ENCODE peak calls at places on chromosomes 1 and 21, in five cellular contexts. S, F, Z, V and H are unnamed samples. For H3K9me3, the result is how much of the 10 kb centered on the place peaks cover.

GRCh38 chr21:41510500-41510899 is 2.5 kb upstream of the TMPRSS2 start:
- DNase-seq in S (no peak), F (no peak), Z (no peak), V (no peak), H (no peak)

GRCh38 chr1:220323717-220324116 is 51.5 kb upstream of the RAB3GAP2 start:
- DNase-seq in S (no peak), F (no peak), Z (no peak), V (no peak), H (no peak)

GRCh38 chr1:114135806-114136205 is 17.9 kb downstream of the SYT6 start:
- DNase-seq in S (no peak), F (no peak), Z (no peak), V (no peak), H (no peak)

GRCh38 chr1:198747127-198747526 is 108.3 kb downstream of the PTPRC start:
- DNase-seq in S (no peak), F (no peak), Z (no peak), V (no peak), H (no peak)

GRCh38 chr1:201752333-201752732 is 76.6 kb upstream of the IPO9 start:
- DNase-seq in S (no peak), F (no peak), Z (no peak), V (no peak), H (no peak)

GRCh38 chr1:12204140-12204539 is 25.7 kb upstream of the VPS13D start:
- DNase-seq in S (no peak), F (no peak), Z (no peak), V (no peak), H (no peak)

GRCh38 chr1:159030311-159030710 is 20.6 kb downstream of the IFI16 start:
- DNase-seq in S (no peak), F (no peak), Z (no peak), V (no peak), H (no peak)

GRCh38 chr1:101820080-101820479 is 176.6 kb downstream of the OLFM3 start:
- DNase-seq in S (no peak), F (no peak), Z (no peak), V (no peak), H (no peak)

GRCh38 chr1:204073837-204074273 is 940 bp downstream of the SOX13 start:
- DNase-seq in S (no peak), F (no peak), Z (no peak), V (peak), H (no peak)

GRCh38 chr1:8862528-8862927 is 16.0 kb downstream of the ENO1 start:
- DNase-seq in S (no peak), F (no peak), Z (no peak), V (no peak), H (no peak)

GRCh38 chr1:41380979-41381690 is 19.9 kb downstream of the FOXO6 start:
- DNase-seq in S (no peak), F (peak), Z (peak), V (no peak), H (no peak)

GRCh38 chr1:23897083-23897482 is 16.1 kb downstream of the CNR2 start:
- DNase-seq in S (no peak), F (no peak), Z (no peak), V (no peak), H (no peak)

GRCh38 chr1:169106921-169107672 is 607 bp downstream of the ATP1B1 start:
- DNase-seq in S (no peak), F (peak), Z (peak), V (no peak), H (no peak)

GRCh38 chr1:54809496-54810074 is 8.5 kb upstream of the TTC22 start:
- DNase-seq in S (no peak), F (no peak), Z (no peak), V (no peak), H (no peak)

GRCh38 chr1:22314676-22315075 is 137.0 kb upstream of the ZBTB40 start:
- DNase-seq in S (no peak), F (no peak), Z (no peak), V (no peak), H (no peak)

GRCh38 chr21:26909972-26910371 is 56.9 kb downstream of the ADAMTS5 start:
- DNase-seq in S (no peak), F (no peak), Z (no peak), V (no peak), H (no peak)

GRCh38 chr1:246566808-246567154 is 525 bp downstream of the CNST start:
- DNase-seq in S (no peak), F (no peak), Z (no peak), V (peak), H (peak)

GRCh38 chr1:91026777-91027176 is 4.9 kb upstream of the ZNF644 start:
- DNase-seq in S (no peak), F (no peak), Z (no peak), V (no peak), H (no peak)

GRCh38 chr1:242787968-242788367 is 263.5 kb upstream of the PLD5 start:
- DNase-seq in S (no peak), F (no peak), Z (no peak), V (no peak), H (no peak)

GRCh38 chr1:26754086-26754874 is 33.5 kb upstream of the PIGV start:
- DNase-seq in S (no peak), F (no peak), Z (no peak), V (no peak), H (no peak)

GRCh38 chr1:246681822-246682221 is 42.4 kb upstream of the SCCPDH start:
- DNase-seq in S (no peak), F (no peak), Z (no peak), V (no peak), H (no peak)

GRCh38 chr1:115466433-115466832 is 128.4 kb upstream of the NGF start:
- DNase-seq in S (no peak), F (no peak), Z (no peak), V (no peak), H (no peak)

GRCh38 chr1:207810173-207810572 is 58.3 kb downstream of the CD46 start:
- DNase-seq in S (no peak), F (no peak), Z (no peak), V (no peak), H (no peak)

GRCh38 chr1:89454845-89455521 is 69.6 kb upstream of the LRRC8B start:
- DNase-seq in S (no peak), F (peak), Z (no peak), V (peak), H (no peak)

GRCh38 chr1:226397955-226398636 is 9.8 kb downstream of the PARP1 start:
- DNase-seq in S (no peak), F (no peak), Z (no peak), V (no peak), H (no peak)

GRCh38 chr1:31760422-31760900 is 3.7 kb downstream of the ADGRB2 start:
- DNase-seq in S (no peak), F (no peak), Z (no peak), V (peak), H (no peak)

GRCh38 chr1:197598935-197599334 is 176.3 kb downstream of the DENND1B start:
- DNase-seq in S (no peak), F (no peak), Z (no peak), V (no peak), H (no peak)

GRCh38 chr1:4415476-4415875 is 238.9 kb upstream of the AJAP1 start:
- DNase-seq in S (no peak), F (no peak), Z (no peak), V (no peak), H (no peak)

GRCh38 chr1:160951443-160952128 is 3.0 kb downstream of the ITLN2 start:
- DNase-seq in S (no peak), F (peak), Z (peak), V (peak), H (no peak)

GRCh38 chr1:96559707-96560588 is 161.6 kb upstream of the PTBP2 start:
- DNase-seq in S (no peak), F (peak), Z (no peak), V (no peak), H (peak)

GRCh38 chr21:28758042-28758882 is 234.4 kb downstream of the LTN1 start:
- DNase-seq in S (no peak), F (no peak), Z (no peak), V (no peak), H (no peak)

GRCh38 chr1:45335732-45336365 is 4.1 kb upstream of the TOE1 start:
- DNase-seq in S (no peak), F (no peak), Z (no peak), V (no peak), H (no peak)

GRCh38 chr21:15004721-15005370 is 60.0 kb downstream of the NRIP1 start:
- DNase-seq in S (no peak), F (no peak), Z (no peak), V (no peak), H (no peak)

GRCh38 chr1:23590058-23590783 is 30.9 kb upstream of the ID3 start:
- DNase-seq in S (no peak), F (no peak), Z (no peak), V (no peak), H (no peak)

GRCh38 chr21:45410865-45411809 is 6.2 kb downstream of the COL18A1 start:
- DNase-seq in S (no peak), F (peak), Z (peak), V (no peak), H (no peak)

GRCh38 chr1:86416343-86416742 is 7.6 kb upstream of the CLCA2 start:
- DNase-seq in S (no peak), F (no peak), Z (no peak), V (no peak), H (no peak)

DNA sequence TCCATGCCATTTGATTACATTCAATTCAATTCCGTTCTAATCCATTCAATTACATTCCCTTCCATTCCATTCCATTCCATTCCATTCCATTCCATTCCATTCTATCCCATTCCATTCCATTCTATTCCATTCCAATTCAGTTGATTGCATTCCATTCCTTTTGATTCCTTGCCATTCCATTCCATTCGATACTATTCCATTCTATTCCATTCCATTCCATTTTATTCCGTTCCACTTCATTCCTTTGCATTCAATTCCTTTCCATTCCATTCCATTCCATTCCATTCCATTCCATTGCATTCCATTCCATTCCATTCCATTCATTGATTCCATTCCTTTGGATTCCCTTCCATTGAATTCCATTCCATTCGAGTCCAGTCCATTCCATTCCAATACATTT is 2574.0 kb upstream of the TPTE start:
- DNase-seq in S (no peak), F (no peak), Z (no peak), V (no peak), H (no peak)
- H3K9me3 ChIP-seq in S (under half), F (half or more), Z (under half), V (under half), H (half or more)

GRCh38 chr21:31476551-31477120 is 132.6 kb upstream of the TIAM1 start:
- DNase-seq in S (no peak), F (no peak), Z (no peak), V (peak), H (no peak)
- TF ChIP-seq CTCF in S (no peak), F (no peak), Z (no peak), V (no peak), H (no peak)

GRCh38 chr21:40020651-40021050 is 153.4 kb downstream of the PCP4 start:
- DNase-seq in S (no peak), F (no peak), Z (no peak), V (no peak), H (no peak)
- H3K9me3 ChIP-seq in S (under half), F (under half), Z (under half), V (under half), H (under half)

GRCh38 chr1:94532077-94532476 is 9.5 kb downstream of the F3 start:
- DNase-seq in S (no peak), F (no peak), Z (no peak), V (no peak), H (no peak)
- TF ChIP-seq CTCF in S (no peak), F (no peak), Z (no peak), V (peak), H (no peak)